ENCODE peak calls at places on chromosomes 6 and 20, in seven cellular contexts. One of them, this sample, is unnamed.

GRCh38 chr6:156347251-156348049 is 429.7 kb upstream of the ARID1B start:
- DNase-seq in NCI-H1436 treated with DMSO at 0.1 percent for 48 hours: no peak
- DNase-seq in NB4: peak; percentile 48
- DNase-seq in SK-N-MC: no peak
- DNase-seq in left ventricle myocardium superior: no peak
- DNase-seq in cardiac septum: no peak
- DNase-seq in brain microvascular endothelial cell: no peak
- DNase-seq in this sample: peak; percentile 27

GRCh38 chr6:30882764-30883475 is 1.4 kb upstream of the DDR1 start:
- DNase-seq in NCI-H1436 treated with DMSO at 0.1 percent for 48 hours: no peak
- DNase-seq in NB4: no peak
- DNase-seq in SK-N-MC: no peak
- DNase-seq in left ventricle myocardium superior: no peak
- DNase-seq in cardiac septum: no peak
- DNase-seq in brain microvascular endothelial cell: no peak
- DNase-seq in this sample: no peak

GRCh38 chr6:107657755-107658461 is 166.2 kb downstream of the SCML4 start:
- DNase-seq in NCI-H1436 treated with DMSO at 0.1 percent for 48 hours: no peak
- DNase-seq in NB4: peak; percentile 78
- DNase-seq in SK-N-MC: no peak
- DNase-seq in left ventricle myocardium superior: peak; percentile 55
- DNase-seq in cardiac septum: no peak
- DNase-seq in brain microvascular endothelial cell: peak; percentile 67
- DNase-seq in this sample: peak; percentile 67

GRCh38 chr6:150201285-150201684 is 58.4 kb downstream of the PPP1R14C start:
- DNase-seq in NCI-H1436 treated with DMSO at 0.1 percent for 48 hours: no peak
- DNase-seq in NB4: no peak
- DNase-seq in SK-N-MC: no peak
- DNase-seq in left ventricle myocardium superior: no peak
- DNase-seq in cardiac septum: no peak
- DNase-seq in brain microvascular endothelial cell: no peak
- DNase-seq in this sample: no peak

GRCh38 chr20:4018015-4018748 is 2.8 kb upstream of the RNF24 start:
- DNase-seq in NCI-H1436 treated with DMSO at 0.1 percent for 48 hours: no peak
- DNase-seq in NB4: no peak
- DNase-seq in SK-N-MC: no peak
- DNase-seq in left ventricle myocardium superior: no peak
- DNase-seq in cardiac septum: no peak
- DNase-seq in brain microvascular endothelial cell: no peak
- DNase-seq in this sample: no peak

GRCh38 chr20:39190666-39191570 is 228.8 kb downstream of the DHX35 start:
- DNase-seq in NCI-H1436 treated with DMSO at 0.1 percent for 48 hours: no peak
- DNase-seq in NB4: peak; percentile 8
- DNase-seq in SK-N-MC: no peak
- DNase-seq in left ventricle myocardium superior: no peak
- DNase-seq in cardiac septum: no peak
- DNase-seq in brain microvascular endothelial cell: peak; percentile 4
- DNase-seq in this sample: no peak

GRCh38 chr20:17320456-17320855 is 93.6 kb downstream of the PCSK2 start:
- DNase-seq in NCI-H1436 treated with DMSO at 0.1 percent for 48 hours: no peak
- DNase-seq in NB4: no peak
- DNase-seq in SK-N-MC: no peak
- DNase-seq in left ventricle myocardium superior: no peak
- DNase-seq in cardiac septum: no peak
- DNase-seq in brain microvascular endothelial cell: no peak
- DNase-seq in this sample: no peak

GRCh38 chr6:110325197-110325596 is 33.0 kb downstream of the METTL24 start:
- DNase-seq in NCI-H1436 treated with DMSO at 0.1 percent for 48 hours: no peak
- DNase-seq in NB4: no peak
- DNase-seq in SK-N-MC: no peak
- DNase-seq in left ventricle myocardium superior: no peak
- DNase-seq in cardiac septum: no peak
- DNase-seq in brain microvascular endothelial cell: peak; percentile 12
- DNase-seq in this sample: no peak

GRCh38 chr20:22931653-22932052 is 103.5 kb upstream of the SSTR4 start:
- DNase-seq in NCI-H1436 treated with DMSO at 0.1 percent for 48 hours: no peak
- DNase-seq in NB4: no peak
- DNase-seq in SK-N-MC: no peak
- DNase-seq in left ventricle myocardium superior: no peak
- DNase-seq in cardiac septum: no peak
- DNase-seq in brain microvascular endothelial cell: no peak
- DNase-seq in this sample: no peak

GRCh38 chr6:73580247-73581149 is 59.7 kb upstream of the EEF1A1 start:
- DNase-seq in NCI-H1436 treated with DMSO at 0.1 percent for 48 hours: no peak
- DNase-seq in NB4: peak; percentile 93
- DNase-seq in SK-N-MC: no peak
- DNase-seq in left ventricle myocardium superior: peak; percentile 82
- DNase-seq in cardiac septum: peak; percentile 90
- DNase-seq in brain microvascular endothelial cell: peak; percentile 97
- DNase-seq in this sample: peak; percentile 90

GRCh38 chr20:59412896-59413295 is 112.5 kb downstream of the EDN3 start:
- DNase-seq in NCI-H1436 treated with DMSO at 0.1 percent for 48 hours: no peak
- DNase-seq in NB4: peak; percentile 34
- DNase-seq in SK-N-MC: no peak
- DNase-seq in left ventricle myocardium superior: no peak
- DNase-seq in cardiac septum: no peak
- DNase-seq in brain microvascular endothelial cell: no peak
- DNase-seq in this sample: no peak

GRCh38 chr6:38973178-38974057 is 75.2 kb upstream of the GLP1R start:
- DNase-seq in NCI-H1436 treated with DMSO at 0.1 percent for 48 hours: no peak
- DNase-seq in NB4: peak; percentile 73
- DNase-seq in SK-N-MC: peak; percentile 32
- DNase-seq in left ventricle myocardium superior: no peak
- DNase-seq in cardiac septum: no peak
- DNase-seq in brain microvascular endothelial cell: peak; percentile 74
- DNase-seq in this sample: no peak

GRCh38 chr20:49446808-49447207 is 35.7 kb downstream of the KCNB1 start:
- DNase-seq in NCI-H1436 treated with DMSO at 0.1 percent for 48 hours: no peak
- DNase-seq in NB4: no peak
- DNase-seq in SK-N-MC: no peak
- DNase-seq in left ventricle myocardium superior: peak; percentile 86
- DNase-seq in cardiac septum: peak; percentile 84
- DNase-seq in brain microvascular endothelial cell: no peak
- DNase-seq in this sample: peak; percentile 84

GRCh38 chr6:81683928-81684327 is 68.6 kb downstream of the TENT5A start:
- DNase-seq in NCI-H1436 treated with DMSO at 0.1 percent for 48 hours: no peak
- DNase-seq in NB4: no peak
- DNase-seq in SK-N-MC: no peak
- DNase-seq in left ventricle myocardium superior: no peak
- DNase-seq in cardiac septum: no peak
- DNase-seq in brain microvascular endothelial cell: no peak
- DNase-seq in this sample: no peak

GRCh38 chr6:42100029-42100901 is 42.2 kb downstream of the C6orf132 start:
- DNase-seq in NCI-H1436 treated with DMSO at 0.1 percent for 48 hours: no peak
- DNase-seq in NB4: no peak
- DNase-seq in SK-N-MC: no peak
- DNase-seq in left ventricle myocardium superior: no peak
- DNase-seq in cardiac septum: no peak
- DNase-seq in brain microvascular endothelial cell: peak; percentile 64
- DNase-seq in this sample: no peak

GRCh38 chr6:51472745-51473483 is 614.5 kb downstream of the PKHD1 start:
- DNase-seq in NCI-H1436 treated with DMSO at 0.1 percent for 48 hours: no peak
- DNase-seq in NB4: no peak
- DNase-seq in SK-N-MC: no peak
- DNase-seq in left ventricle myocardium superior: no peak
- DNase-seq in cardiac septum: no peak
- DNase-seq in brain microvascular endothelial cell: no peak
- DNase-seq in this sample: no peak

GRCh38 chr6:14212632-14213031 is 95.1 kb downstream of the CD83 start:
- DNase-seq in NCI-H1436 treated with DMSO at 0.1 percent for 48 hours: no peak
- DNase-seq in NB4: peak; percentile 12
- DNase-seq in SK-N-MC: no peak
- DNase-seq in left ventricle myocardium superior: no peak
- DNase-seq in cardiac septum: no peak
- DNase-seq in brain microvascular endothelial cell: no peak
- DNase-seq in this sample: no peak